ENCODE peak calls at places on chromosomes 16 and 17, in four cellular contexts. Y, P, Z and I are unnamed samples.

GRCh38 chr17:66900126-66901010 is 64.1 kb upstream of the CACNG4 start:
- DNase-seq in Y (no peak), P (peak), Z (peak), I (peak)

GRCh38 chr17:56679148-56679766 is 85.8 kb downstream of the NOG start:
- DNase-seq in Y (no peak), P (peak), Z (peak), I (peak)

GRCh38 chr16:47262938-47263337 is 119.2 kb upstream of the NETO2 start:
- DNase-seq in Y (no peak), P (peak), Z (no peak), I (no peak)

GRCh38 chr17:29292992-29293889 is 707 bp downstream of the NUFIP2 start:
- DNase-seq in Y (no peak), P (peak), Z (peak), I (peak)

GRCh38 chr17:29390856-29391631 is 881 bp downstream of the TAOK1 start:
- DNase-seq in Y (no peak), P (peak), Z (no peak), I (peak)

GRCh38 chr16:5885521-5885920 is 787.9 kb upstream of the EEF2KMT start:
- DNase-seq in Y (no peak), P (no peak), Z (no peak), I (no peak)

GRCh38 chr17:65163990-65164495 is 26.9 kb downstream of the RGS9 start:
- DNase-seq in Y (no peak), P (peak), Z (peak), I (no peak)

GRCh38 chr16:3474136-3474779 is 21.0 kb downstream of the C16orf90 start:
- DNase-seq in Y (no peak), P (no peak), Z (peak), I (no peak)

GRCh38 chr17:76599699-76600460 is 14.2 kb upstream of the ST6GALNAC2 start:
- DNase-seq in Y (no peak), P (peak), Z (no peak), I (peak)

GRCh38 chr16:72818286-72818845 is 229.6 kb downstream of the ZFHX3 start:
- DNase-seq in Y (no peak), P (no peak), Z (peak), I (no peak)

GRCh38 chr17:41403409-41404023 is 6.1 kb upstream of the KRT31 start:
- DNase-seq in Y (no peak), P (no peak), Z (no peak), I (peak)

GRCh38 chr16:30948087-30948955 is 547 bp upstream of the ORAI3 start:
- DNase-seq in Y (no peak), P (peak), Z (peak), I (peak)

GRCh38 chr16:38941-39892 is 14.2 kb downstream of the POLR3K start:
- DNase-seq in Y (peak), P (no peak), Z (peak), I (no peak)

GRCh38 chr17:83161298-83162034 is 82.1 kb downstream of the METRNL start:
- DNase-seq in Y (no peak), P (peak), Z (no peak), I (no peak)

GRCh38 chr17:43543771-43544575 is 2.2 kb downstream of the ETV4 start:
- DNase-seq in Y (no peak), P (no peak), Z (peak), I (no peak)

GRCh38 chr17:59890720-59891119 is 2.0 kb downstream of the TUBD1 start:
- DNase-seq in Y (no peak), P (peak), Z (no peak), I (no peak)

GRCh38 chr16:47612711-47613110 is 151.6 kb downstream of the PHKB start:
- DNase-seq in Y (no peak), P (peak), Z (no peak), I (no peak)

GRCh38 chr16:89598199-89598598 is 15.2 kb upstream of the DPEP1 start:
- DNase-seq in Y (no peak), P (peak), Z (no peak), I (no peak)

GRCh38 chr17:44095647-44096496 is 25.3 kb downstream of the G6PC3 start:
- DNase-seq in Y (no peak), P (peak), Z (peak), I (peak)

GRCh38 chr17:10265100-10265810 is 66.8 kb upstream of the GAS7 start:
- DNase-seq in Y (peak), P (peak), Z (no peak), I (no peak)

GRCh38 chr17:19409509-19409908 is 1.5 kb upstream of the RNF112 start:
- DNase-seq in Y (no peak), P (peak), Z (no peak), I (no peak)

GRCh38 chr17:16171613-16172012 is 43.7 kb downstream of the NCOR1 start:
- DNase-seq in Y (no peak), P (peak), Z (no peak), I (no peak)

GRCh38 chr17:81335388-81336157 is 40.5 kb upstream of the SLC38A10 start:
- DNase-seq in Y (no peak), P (no peak), Z (no peak), I (no peak)

GRCh38 chr16:9323170-9323569 is 231.7 kb downstream of the HAPSTR1 start:
- DNase-seq in Y (no peak), P (no peak), Z (no peak), I (no peak)

GRCh38 chr16:57807968-57808528 is 5.8 kb upstream of the KIFC3 start:
- DNase-seq in Y (no peak), P (peak), Z (peak), I (peak)

GRCh38 chr17:46195217-46195855 is 2.1 kb upstream of the KANSL1 start:
- DNase-seq in Y (no peak), P (no peak), Z (no peak), I (no peak)

GRCh38 chr16:29683543-29684090 is 4.6 kb downstream of the QPRT start:
- DNase-seq in Y (no peak), P (no peak), Z (no peak), I (no peak)

GRCh38 chr17:73691321-73691766 is 47.1 kb upstream of the SDK2 start:
- DNase-seq in Y (no peak), P (no peak), Z (no peak), I (no peak)
- TF ChIP-seq FOS in Y (no peak), P (no peak), Z (no peak), I (no peak)

DNA sequence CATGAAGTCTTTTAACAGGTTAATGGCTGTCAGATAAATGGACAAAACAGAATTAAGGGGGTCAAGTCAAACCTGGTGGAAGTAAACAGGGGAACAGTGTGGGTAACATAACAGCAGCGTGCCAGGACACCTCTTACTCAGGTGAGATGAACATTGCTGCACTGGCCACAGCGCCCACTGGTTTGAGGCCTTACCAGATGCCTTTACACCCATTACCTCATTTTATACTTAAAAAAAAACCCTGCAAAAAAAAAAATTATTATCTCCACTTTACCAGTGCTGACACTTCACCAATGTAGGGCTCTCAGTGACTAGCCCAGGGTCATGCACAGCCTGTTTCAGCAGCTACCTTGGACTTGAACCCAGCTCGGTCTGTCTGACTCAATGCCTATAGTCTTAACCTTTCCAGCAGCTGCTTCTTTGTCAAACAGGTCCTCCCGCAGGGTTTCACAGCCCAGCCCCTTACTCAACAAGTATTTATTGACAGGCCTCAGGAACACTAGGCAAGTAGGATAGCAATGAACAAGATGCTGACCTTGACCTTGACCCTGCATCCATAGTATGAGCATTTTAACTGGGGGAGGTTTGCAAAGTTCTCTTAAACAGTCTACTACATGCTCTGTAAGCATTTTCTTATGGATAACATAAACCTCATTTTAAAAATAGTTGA is 30.2 kb downstream of the CMTM3 start:
- DNase-seq in Y (no peak), P (no peak), Z (no peak), I (no peak)
- TF ChIP-seq FOS in Y (no peak), P (no peak), Z (no peak), I (no peak)

GRCh38 chr17:1435326-1435725 is 20.7 kb downstream of the CRK start:
- DNase-seq in Y (no peak), P (no peak), Z (no peak), I (no peak)
- TF ChIP-seq FOS in Y (no peak), P (no peak), Z (no peak), I (no peak)

DNA sequence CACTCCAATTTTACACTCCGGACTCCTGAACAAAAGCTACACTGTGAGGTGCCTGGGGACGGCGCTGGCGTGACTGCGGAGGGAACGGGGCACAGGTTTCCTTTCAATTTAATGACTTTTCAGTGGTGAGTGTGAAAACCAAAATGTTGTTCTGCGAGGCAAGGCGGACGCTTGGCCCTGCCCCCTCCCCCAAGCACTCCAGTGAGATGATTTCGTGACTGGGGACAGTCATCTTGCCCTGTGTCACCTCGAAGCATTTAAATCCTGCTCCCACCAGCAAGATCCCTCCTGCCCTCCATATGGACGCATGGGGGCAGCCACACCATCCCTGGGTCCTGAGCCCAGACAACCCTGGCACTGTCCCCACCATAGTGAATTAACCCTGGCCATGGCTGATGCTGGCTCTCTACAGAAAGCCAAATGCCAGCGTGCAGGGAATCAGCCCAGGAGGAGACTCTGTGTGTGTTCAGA is 41.1 kb downstream of the C16orf95 start:
- DNase-seq in Y (no peak), P (no peak), Z (no peak), I (peak)
- TF ChIP-seq FOS in Y (no peak), P (no peak), Z (no peak), I (no peak)

DNA sequence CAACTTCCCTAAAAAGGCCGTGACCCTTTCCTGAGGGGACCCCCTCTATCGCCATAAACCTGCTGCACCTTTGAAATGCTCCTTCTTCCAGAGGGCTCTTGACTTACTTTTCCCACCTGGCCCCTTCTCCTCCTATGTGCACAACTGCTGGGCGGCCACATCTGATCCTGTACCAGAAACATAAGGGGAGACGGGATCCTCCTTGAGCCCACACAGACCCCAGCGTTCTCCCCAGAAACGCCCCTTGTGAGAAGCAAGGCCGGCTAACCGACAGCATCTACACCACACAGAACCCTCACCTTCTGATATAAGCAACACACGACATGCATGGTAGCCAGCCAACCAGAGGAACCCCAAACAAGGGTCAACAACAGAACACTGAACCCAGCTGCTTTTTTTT is 14.2 kb upstream of the MNT start:
- DNase-seq in Y (no peak), P (no peak), Z (no peak), I (no peak)
- TF ChIP-seq FOS in Y (no peak), P (no peak), Z (no peak), I (no peak)

DNA sequence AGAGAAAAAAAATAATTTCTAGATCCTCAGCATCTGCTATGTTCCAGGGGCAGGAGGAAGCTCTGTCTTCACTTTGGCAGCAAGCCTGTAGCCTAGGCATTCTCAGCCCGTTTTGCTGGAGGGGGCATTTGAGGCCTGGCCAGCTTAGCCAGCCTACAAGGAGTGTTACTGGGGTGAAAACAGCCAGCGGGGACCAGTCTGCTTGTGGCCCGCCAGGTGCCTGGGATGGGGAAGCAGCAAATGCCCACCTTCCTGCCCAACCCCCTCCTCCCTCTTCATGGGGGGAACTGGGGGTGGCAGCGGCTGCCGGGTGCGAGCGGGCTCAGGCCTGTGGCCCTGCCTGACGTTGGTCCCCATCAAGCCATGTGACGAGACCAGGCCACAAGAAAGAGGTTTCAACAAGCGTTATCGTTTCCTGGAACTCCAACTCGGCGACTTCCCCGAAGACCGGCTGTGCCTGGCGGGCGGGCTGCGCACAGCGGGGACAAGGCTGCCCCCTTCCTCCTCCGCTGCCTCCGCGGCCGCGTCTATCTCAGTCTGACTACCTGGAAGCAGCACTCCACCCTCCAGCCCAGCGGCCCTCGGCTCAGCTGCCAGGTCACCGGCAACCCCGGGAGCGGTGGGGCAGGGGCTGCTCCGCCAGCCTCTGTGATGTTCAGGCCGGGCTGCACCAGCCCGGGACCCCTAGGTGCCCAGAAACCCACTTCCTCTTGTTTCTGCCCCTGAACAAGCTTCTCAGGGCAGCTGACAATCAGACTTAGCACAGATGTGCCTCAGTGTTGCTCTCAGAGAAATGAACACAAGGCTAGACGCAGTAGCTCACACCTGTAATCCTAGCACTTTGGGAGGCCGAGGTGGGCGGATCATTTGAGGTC is 22.9 kb downstream of the SOCS1 start:
- DNase-seq in Y (no peak), P (no peak), Z (peak), I (no peak)
- TF ChIP-seq FOS in Y (no peak), P (no peak), Z (no peak), I (no peak)

DNA sequence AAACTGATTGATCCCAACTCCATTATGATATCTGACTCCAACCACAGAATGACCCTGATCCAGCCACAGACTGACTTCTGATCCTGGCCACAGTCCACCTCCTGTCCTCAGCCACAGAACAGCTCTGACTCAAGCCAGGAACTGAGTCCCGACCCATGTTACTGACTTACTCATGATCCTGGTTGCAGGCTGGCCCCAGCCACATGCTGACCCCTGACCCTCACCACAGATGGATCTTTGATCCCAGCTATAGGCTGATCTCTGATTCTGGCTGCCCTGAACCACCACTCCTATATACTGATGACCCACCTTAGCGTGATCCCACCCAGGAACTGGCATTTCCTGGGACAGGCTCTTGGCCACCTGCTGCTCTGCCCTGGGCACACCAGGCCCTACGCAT is 32.2 kb upstream of the IL21R start:
- DNase-seq in Y (no peak), P (peak), Z (no peak), I (no peak)
- TF ChIP-seq FOS in Y (no peak), P (no peak), Z (no peak), I (no peak)

DNA sequence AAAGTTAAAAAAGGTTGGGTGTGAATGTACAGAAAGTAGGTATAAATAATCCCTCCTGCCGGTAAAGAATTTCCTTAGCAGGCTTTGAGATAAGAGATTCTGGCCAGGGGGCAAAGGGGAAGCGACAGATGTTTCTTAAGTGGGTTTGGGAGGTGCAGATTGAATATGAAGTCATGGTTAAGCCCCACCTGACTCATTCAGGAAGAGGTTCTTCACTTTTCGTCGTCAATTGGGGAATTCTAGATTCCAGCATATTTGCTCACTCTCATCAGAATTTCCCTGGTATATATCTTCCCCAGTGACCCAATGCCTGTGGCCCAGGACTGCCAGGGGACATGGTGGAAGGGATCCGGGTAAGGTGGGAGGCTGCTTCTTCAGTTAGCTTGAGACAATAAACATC is 127.8 kb downstream of the CPPED1 start:
- DNase-seq in Y (no peak), P (peak), Z (peak), I (peak)
- TF ChIP-seq FOS in Y (no peak), P (peak), Z (no peak), I (peak)